ENCODE peak calls at places on chromosomes 7 and 10, in six cellular contexts. B is IMR-90, D is BE2C, Z is body of pancreas, O is SJCRH30, M is aorta. N is an unnamed sample.

GRCh38 chr10:98212204-98212603 is 55.8 kb downstream of the LOXL4 start:
- DNase-seq in B (no peak), D (no peak), Z (no peak), O (no peak), M (no peak), N (no peak)

GRCh38 chr10:12419279-12419847 is 70.0 kb downstream of the CAMK1D start:
- DNase-seq in B (peak; percentile 99), D (no peak), Z (peak; percentile 15), O (no peak), M (no peak), N (peak; percentile 82)

GRCh38 chr10:44990302-44990655 is 10.4 kb upstream of the ZNF22 start:
- DNase-seq in B (no peak), D (peak; percentile 49), Z (peak; percentile 20), O (no peak), M (no peak), N (no peak)

GRCh38 chr7:134140889-134141867 is 14.0 kb downstream of the LRGUK start:
- DNase-seq in B (peak; percentile 51), D (peak; percentile 84), Z (peak; percentile 72), O (peak; percentile 85), M (peak; percentile 88), N (no peak)

GRCh38 chr10:35194906-35195305 is 68.3 kb downstream of the CREM start:
- DNase-seq in B (peak; percentile 91), D (no peak), Z (no peak), O (peak; percentile 52), M (no peak), N (no peak)

GRCh38 chr7:85156661-85157213 is 30.1 kb downstream of the SEMA3D start:
- DNase-seq in B (no peak), D (no peak), Z (no peak), O (no peak), M (no peak), N (no peak)

GRCh38 chr10:113441871-113442270 is 111.0 kb upstream of the HABP2 start:
- DNase-seq in B (no peak), D (no peak), Z (no peak), O (no peak), M (no peak), N (no peak)

GRCh38 chr10:127694580-127695193 is 42.3 kb upstream of the FOXI2 start:
- DNase-seq in B (no peak), D (peak; percentile 79), Z (no peak), O (peak; percentile 85), M (no peak), N (no peak)

GRCh38 chr10:72083234-72084093 is 4.9 kb downstream of the SPOCK2 start:
- DNase-seq in B (no peak), D (no peak), Z (no peak), O (no peak), M (no peak), N (no peak)

DNA sequence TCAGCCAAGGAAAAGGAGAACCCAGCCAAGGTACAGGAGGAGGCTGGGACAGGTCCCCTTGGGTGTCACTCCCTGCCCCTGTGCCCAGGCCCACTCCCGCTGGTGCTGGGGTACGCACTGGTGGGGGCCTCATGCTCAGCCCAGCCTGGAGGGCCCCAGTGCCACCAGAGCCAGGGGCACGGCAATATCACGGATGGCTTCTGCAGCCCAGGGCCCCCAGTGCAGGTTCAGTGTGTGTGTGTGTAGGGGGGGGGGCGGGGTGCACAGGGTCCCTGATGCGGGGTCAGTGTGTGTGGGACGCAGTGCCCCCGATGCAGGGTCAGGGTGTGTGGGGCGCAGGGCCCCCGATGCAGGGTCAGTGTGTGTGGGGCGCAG is 23.4 kb upstream of the ZNF716 start:
- DNase-seq in B (no peak), D (no peak), Z (no peak), O (no peak), M (no peak), N (no peak)
- H3K9me3 ChIP-seq in B (peaks cover 24% of the 10 kb centered on the region), D (no peaks in the 10 kb centered on the region), Z (no peaks in the 10 kb centered on the region), O (no peaks in the 10 kb centered on the region), M (peaks cover 8% of the 10 kb centered on the region), N (peaks cover 5% of the 10 kb centered on the region)

GRCh38 chr10:123518765-123519164 is 147.4 kb upstream of the GPR26 start:
- DNase-seq in B (no peak), D (no peak), Z (no peak), O (no peak), M (no peak), N (no peak)
- H3K9me3 ChIP-seq in B (peaks cover 40% of the 10 kb centered on the region), D (no peaks in the 10 kb centered on the region), Z (no peaks in the 10 kb centered on the region), O (no peaks in the 10 kb centered on the region), M (peaks cover 2% of the 10 kb centered on the region), N (no peaks in the 10 kb centered on the region)

GRCh38 chr10:25024528-25024927 is 8.1 kb downstream of the THNSL1 start:
- DNase-seq in B (no peak), D (no peak), Z (no peak), O (no peak), M (no peak), N (no peak)

GRCh38 chr10:25026463-25026862 is 10.1 kb downstream of the THNSL1 start:
- DNase-seq in B (peak; percentile 10), D (no peak), Z (no peak), O (no peak), M (no peak), N (no peak)

GRCh38 chr10:25029519-25029918 is 13.1 kb downstream of the THNSL1 start:
- DNase-seq in B (no peak), D (no peak), Z (no peak), O (no peak), M (no peak), N (no peak)

GRCh38 chr10:25023278-25023677 is 6.9 kb downstream of the THNSL1 start:
- DNase-seq in B (no peak), D (no peak), Z (no peak), O (no peak), M (no peak), N (no peak)

GRCh38 chr10:25028711-25029110 is 12.3 kb downstream of the THNSL1 start:
- DNase-seq in B (peak; percentile 32), D (no peak), Z (no peak), O (no peak), M (no peak), N (no peak)
- H3K9me3 ChIP-seq in B (no peaks in the 10 kb centered on the region), D (no peaks in the 10 kb centered on the region), Z (no peaks in the 10 kb centered on the region), O (no peaks in the 10 kb centered on the region), M (no peaks in the 10 kb centered on the region), N (no peaks in the 10 kb centered on the region)

GRCh38 chr7:157873664-157874063 is 536.9 kb downstream of the DNAJB6 start:
- DNase-seq in B (no peak), D (no peak), Z (no peak), O (no peak), M (peak; percentile 61), N (peak; percentile 29)

GRCh38 chr7:157873181-157873580 is 536.4 kb downstream of the DNAJB6 start:
- DNase-seq in B (no peak), D (no peak), Z (no peak), O (no peak), M (peak; percentile 68), N (peak; percentile 47)

GRCh38 chr7:157870644-157871290 is 534.0 kb downstream of the DNAJB6 start:
- DNase-seq in B (no peak), D (no peak), Z (no peak), O (no peak), M (no peak), N (peak; percentile 32)

GRCh38 chr7:157871681-157872080 is 534.9 kb downstream of the DNAJB6 start:
- DNase-seq in B (no peak), D (no peak), Z (no peak), O (no peak), M (no peak), N (no peak)

DNA sequence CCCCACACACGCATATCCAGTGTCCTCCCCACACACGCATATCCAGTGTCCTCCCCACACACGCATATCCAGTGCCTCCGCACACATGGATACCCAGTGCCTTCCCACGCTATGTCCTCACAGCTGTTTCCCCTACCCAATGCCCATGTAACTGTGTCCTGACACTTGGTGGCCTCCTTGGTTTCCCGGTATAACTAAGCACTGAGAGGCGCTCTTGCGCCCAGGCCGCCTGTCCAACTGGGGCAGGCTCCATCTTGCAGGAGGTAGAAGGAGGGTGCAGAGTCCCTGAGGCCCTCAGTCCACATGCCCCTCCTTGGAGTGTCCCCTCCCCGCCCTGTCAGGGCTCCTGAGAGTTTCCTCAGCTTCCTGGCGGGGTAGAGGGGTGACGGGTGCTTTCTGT is 535.6 kb downstream of the DNAJB6 start:
- DNase-seq in B (no peak), D (no peak), Z (no peak), O (no peak), M (peak; percentile 15), N (no peak)
- H3K9me3 ChIP-seq in B (peaks cover 53% of the 10 kb centered on the region), D (no peaks in the 10 kb centered on the region), Z (no peaks in the 10 kb centered on the region), O (no peaks in the 10 kb centered on the region), M (no peaks in the 10 kb centered on the region), N (no peaks in the 10 kb centered on the region)